ENCODE peak calls at places on chromosomes 3 and 15, in four cellular contexts. One of them, this sample, is unnamed.

GRCh38 chr3:159796744-159797143 is 191.9 kb upstream of the IL12A start:
- DNase-seq in GM23248: peak; percentile 96
- DNase-seq in cardiac muscle cell: no peak
- DNase-seq in body of pancreas: no peak
- DNase-seq in this sample: no peak

GRCh38 chr3:17339233-17339632 is 403.2 kb downstream of the TBC1D5 start:
- DNase-seq in GM23248: no peak
- DNase-seq in cardiac muscle cell: no peak
- DNase-seq in body of pancreas: no peak
- DNase-seq in this sample: no peak

GRCh38 chr15:88649286-88649733 is 10.5 kb downstream of the ISG20 start:
- DNase-seq in cardiac muscle cell: no peak
- DNase-seq in GM23248: peak; percentile 82
- DNase-seq in body of pancreas: no peak
- DNase-seq in this sample: peak; percentile 57

GRCh38 chr3:10289077-10289476 is 3.7 kb downstream of the GHRL start:
- DNase-seq in cardiac muscle cell: no peak
- DNase-seq in GM23248: no peak
- DNase-seq in body of pancreas: no peak
- DNase-seq in this sample: no peak

GRCh38 chr3:187987162-187987561 is 166.8 kb upstream of the LPP start:
- DNase-seq in body of pancreas: no peak
- DNase-seq in cardiac muscle cell: no peak
- DNase-seq in GM23248: no peak
- DNase-seq in this sample: no peak

GRCh38 chr15:86685263-86685662 is 605.6 kb downstream of the AGBL1 start:
- DNase-seq in body of pancreas: no peak
- DNase-seq in GM23248: no peak
- DNase-seq in cardiac muscle cell: no peak
- DNase-seq in this sample: no peak

GRCh38 chr15:71083349-71083748 is 31.9 kb upstream of the THSD4 start:
- DNase-seq in body of pancreas: no peak
- DNase-seq in GM23248: peak; percentile 91
- DNase-seq in cardiac muscle cell: no peak
- DNase-seq in this sample: no peak

GRCh38 chr15:98554272-98555172 is 93.8 kb upstream of the IGF1R start:
- DNase-seq in cardiac muscle cell: peak; percentile 17
- DNase-seq in GM23248: no peak
- DNase-seq in body of pancreas: peak; percentile 59
- DNase-seq in this sample: no peak

GRCh38 chr3:7547826-7548225 is 686.9 kb downstream of the GRM7 start:
- DNase-seq in body of pancreas: no peak
- DNase-seq in cardiac muscle cell: no peak
- DNase-seq in GM23248: no peak
- DNase-seq in this sample: no peak

GRCh38 chr15:78739996-78740903 is 71.0 kb downstream of the ADAMTS7 start:
- DNase-seq in GM23248: peak; percentile 74
- DNase-seq in body of pancreas: peak; percentile 72
- DNase-seq in cardiac muscle cell: peak; percentile 86
- DNase-seq in this sample: peak; percentile 21

GRCh38 chr3:38163117-38163870 is 2.0 kb upstream of the OXSR1 start:
- DNase-seq in cardiac muscle cell: no peak
- DNase-seq in GM23248: peak; percentile 33
- DNase-seq in body of pancreas: no peak
- DNase-seq in this sample: no peak

GRCh38 chr3:150763841-150764483 is 993 bp upstream of the SIAH2 start:
- DNase-seq in cardiac muscle cell: peak; percentile 69
- DNase-seq in GM23248: peak; percentile 87
- DNase-seq in body of pancreas: peak; percentile 73
- DNase-seq in this sample: no peak

GRCh38 chr15:88628018-88628673 is 7.0 kb downstream of the AEN start:
- DNase-seq in GM23248: no peak
- DNase-seq in cardiac muscle cell: no peak
- DNase-seq in body of pancreas: no peak
- DNase-seq in this sample: no peak

GRCh38 chr3:186942168-186942567 is 11.8 kb downstream of the ST6GAL1 start:
- DNase-seq in body of pancreas: no peak
- DNase-seq in GM23248: no peak
- DNase-seq in cardiac muscle cell: no peak
- DNase-seq in this sample: no peak

DNA sequence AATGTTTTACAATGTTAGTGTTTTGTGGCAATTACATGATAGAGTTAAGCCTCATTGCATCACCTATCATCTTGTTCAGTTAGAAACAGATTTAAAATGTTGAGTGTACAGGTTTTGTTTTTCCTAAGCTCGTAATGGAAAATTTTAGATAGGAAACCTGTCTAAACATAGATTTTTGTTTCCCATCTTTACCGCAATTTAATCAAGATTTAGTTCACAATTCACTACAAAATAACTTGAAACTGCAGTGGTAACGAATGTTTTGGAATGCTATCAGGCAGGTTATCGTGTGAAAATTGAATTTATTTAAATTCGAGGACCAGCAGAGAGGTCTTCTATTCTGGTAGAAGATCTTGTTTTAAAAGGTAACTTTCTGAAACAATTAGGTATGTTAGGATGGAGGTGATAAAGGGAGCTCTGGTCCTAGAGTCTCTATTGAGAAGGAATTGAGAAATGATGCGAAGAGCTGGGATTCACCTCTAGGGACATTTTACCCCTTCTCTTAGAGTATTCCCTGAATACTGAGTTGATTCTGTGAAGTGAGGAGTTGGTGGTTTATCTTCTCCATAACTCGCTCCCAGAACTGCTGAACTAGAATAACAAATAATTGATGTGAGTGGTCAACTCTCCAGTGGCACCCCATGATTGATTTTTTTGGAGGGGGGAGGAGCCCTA is 1.4 kb downstream of the DOCK3 start:
- DNase-seq in GM23248: no peak
- DNase-seq in cardiac muscle cell: no peak
- DNase-seq in body of pancreas: no peak
- DNase-seq in this sample: no peak
- H3K4me3 ChIP-seq in GM23248: no peak overlapping the region
- H3K4me3 ChIP-seq in cardiac muscle cell: no peak overlapping the region
- H3K4me3 ChIP-seq in body of pancreas: no peak overlapping the region
- H3K4me3 ChIP-seq in this sample: no peak overlapping the region

GRCh38 chr15:77632760-77633133 is at the start of gene LINGO1:
- DNase-seq in body of pancreas: peak; percentile 35
- DNase-seq in GM23248: peak; percentile 50
- DNase-seq in cardiac muscle cell: peak; percentile 71
- DNase-seq in this sample: no peak
- H3K27me3 ChIP-seq in body of pancreas: peaks cover 6% of the 10 kb centered on the region
- H3K27me3 ChIP-seq in GM23248: peaks cover 46% of the 10 kb centered on the region
- H3K27me3 ChIP-seq in cardiac muscle cell: peaks cover 5% of the 10 kb centered on the region
- H3K27me3 ChIP-seq in this sample: no peaks in the 10 kb centered on the region

DNA sequence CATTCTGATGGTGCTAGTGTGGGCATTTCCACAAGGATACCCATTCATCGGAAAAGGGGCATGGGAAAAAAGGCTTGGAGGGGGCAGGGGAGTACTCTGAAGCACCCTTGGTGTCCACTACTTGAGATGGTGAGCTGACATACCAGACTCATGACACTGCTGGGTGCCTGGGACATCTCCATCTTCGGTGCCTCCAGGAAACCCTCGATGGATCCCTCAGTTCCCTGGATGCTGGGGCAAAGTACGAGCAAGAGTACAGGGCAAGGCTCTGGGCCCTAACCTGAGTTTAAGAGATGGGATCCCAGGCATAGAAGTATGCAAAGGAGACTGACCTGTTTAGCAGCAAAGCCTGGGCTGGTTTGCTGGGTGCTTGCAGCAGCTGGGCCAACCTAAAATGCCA is 5.2 kb upstream of the IP6K1 start:
- DNase-seq in cardiac muscle cell: no peak
- DNase-seq in body of pancreas: no peak
- DNase-seq in GM23248: no peak
- DNase-seq in this sample: no peak
- H3K4me1 ChIP-seq in cardiac muscle cell: peaks cover 5% of the 10 kb centered on the region
- H3K4me1 ChIP-seq in body of pancreas: peaks cover 8% of the 10 kb centered on the region
- H3K4me1 ChIP-seq in GM23248: peaks cover 6% of the 10 kb centered on the region
- H3K4me1 ChIP-seq in this sample: no peaks in the 10 kb centered on the region

GRCh38 chr15:39580117-39580629 is 706 bp upstream of the THBS1 start:
- DNase-seq in body of pancreas: peak; percentile 92
- DNase-seq in GM23248: peak; percentile 96
- DNase-seq in cardiac muscle cell: peak; percentile 94
- DNase-seq in this sample: peak; percentile 91

GRCh38 chr15:39580630-39581500 is at the start of gene THBS1:
- DNase-seq in cardiac muscle cell: peak; percentile 92
- DNase-seq in body of pancreas: peak; percentile 70
- DNase-seq in GM23248: peak; percentile 97
- DNase-seq in this sample: no peak

GRCh38 chr15:39582286-39582976 is 1.6 kb downstream of the THBS1 start:
- DNase-seq in body of pancreas: no peak
- DNase-seq in GM23248: peak; percentile 91
- DNase-seq in cardiac muscle cell: no peak
- DNase-seq in this sample: no peak

GRCh38 chr15:39582977-39583585 is 2.2 kb downstream of the THBS1 start:
- DNase-seq in body of pancreas: no peak
- DNase-seq in cardiac muscle cell: no peak
- DNase-seq in GM23248: no peak
- DNase-seq in this sample: no peak

GRCh38 chr15:39581501-39582285 is 814 bp downstream of the THBS1 start:
- DNase-seq in cardiac muscle cell: peak; percentile 69
- DNase-seq in body of pancreas: peak; percentile 72
- DNase-seq in GM23248: peak; percentile 86
- DNase-seq in this sample: no peak
- H3K4me3 ChIP-seq in cardiac muscle cell: peak overlapping the region; percentile 40
- H3K4me3 ChIP-seq in body of pancreas: no peak overlapping the region
- H3K4me3 ChIP-seq in GM23248: peak overlapping the region; percentile 74
- H3K4me3 ChIP-seq in this sample: no peak overlapping the region

DNA sequence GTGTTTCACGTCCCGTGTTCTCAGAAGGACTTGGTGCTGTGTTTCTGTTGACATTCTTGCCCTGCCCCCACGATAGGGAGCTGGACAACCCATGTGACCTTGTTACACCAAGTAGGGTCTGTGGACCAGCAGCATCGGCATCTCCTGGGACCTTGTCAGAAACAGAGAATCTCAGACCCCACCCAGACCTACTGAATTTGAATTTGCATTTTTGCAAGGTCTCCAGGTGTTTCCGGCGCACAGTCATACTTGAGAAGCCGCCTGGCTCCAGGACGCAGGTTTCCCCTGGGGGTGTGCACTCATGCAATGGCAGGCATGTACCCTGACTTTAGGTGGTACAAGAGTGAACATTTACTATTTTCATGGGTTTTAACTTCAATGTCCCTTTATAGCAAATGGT is 117.9 kb downstream of the TLE3 start:
- DNase-seq in GM23248: no peak
- DNase-seq in body of pancreas: no peak
- DNase-seq in cardiac muscle cell: no peak
- DNase-seq in this sample: no peak
- H3K27me3 ChIP-seq in GM23248: peaks cover 41% of the 10 kb centered on the region
- H3K27me3 ChIP-seq in body of pancreas: no peaks in the 10 kb centered on the region
- H3K27me3 ChIP-seq in cardiac muscle cell: peaks cover 28% of the 10 kb centered on the region
- H3K27me3 ChIP-seq in this sample: no peaks in the 10 kb centered on the region

DNA sequence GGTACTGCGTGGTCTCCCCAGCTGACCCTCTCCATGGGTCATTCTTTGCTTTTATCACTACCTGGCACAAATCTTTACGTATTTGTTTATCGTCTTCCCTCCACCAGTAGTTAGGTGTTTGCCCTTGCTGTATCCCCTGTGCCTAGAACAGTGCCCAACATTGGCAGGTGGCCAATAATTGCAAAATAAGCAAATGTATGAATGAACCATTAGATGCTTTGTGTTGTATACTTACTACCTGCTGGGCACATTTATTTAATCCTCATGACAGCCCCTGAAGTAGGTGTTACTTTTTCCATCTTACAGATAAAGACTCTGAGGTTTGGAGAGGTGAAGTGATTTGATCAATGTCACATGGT is 1.9 kb upstream of the TWF2 start:
- DNase-seq in body of pancreas: no peak
- DNase-seq in cardiac muscle cell: no peak
- DNase-seq in GM23248: no peak
- DNase-seq in this sample: no peak
- H3K4me1 ChIP-seq in body of pancreas: peaks cover 45% of the 10 kb centered on the region
- H3K4me1 ChIP-seq in cardiac muscle cell: peaks cover 14% of the 10 kb centered on the region
- H3K4me1 ChIP-seq in GM23248: peaks cover 47% of the 10 kb centered on the region
- H3K4me1 ChIP-seq in this sample: peaks cover 63% of the 10 kb centered on the region

DNA sequence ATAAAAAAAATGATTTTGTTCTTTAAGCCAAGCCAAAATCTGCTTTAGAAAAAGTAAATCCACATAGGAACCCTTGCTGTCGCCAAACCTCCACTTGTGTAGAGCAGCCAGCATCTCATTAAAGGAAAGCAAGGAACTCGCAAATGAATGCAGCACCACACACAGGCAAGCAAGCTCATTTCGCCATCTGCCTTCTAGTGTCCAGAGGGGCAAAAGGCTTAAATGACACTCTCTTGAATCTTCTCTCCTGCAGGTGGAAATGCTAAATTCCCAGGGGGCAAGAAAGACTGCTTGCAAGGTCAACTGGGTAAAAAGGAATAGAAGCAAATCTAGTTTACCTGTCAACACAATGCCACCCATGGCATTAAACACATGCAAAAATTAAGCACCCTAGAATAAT is 2.4 kb downstream of the MB21D2 start:
- DNase-seq in body of pancreas: no peak
- DNase-seq in GM23248: peak; percentile 61
- DNase-seq in cardiac muscle cell: peak; percentile 41
- DNase-seq in this sample: no peak
- H3K4me3 ChIP-seq in body of pancreas: no peak overlapping the region
- H3K4me3 ChIP-seq in GM23248: peak overlapping the region; percentile 96
- H3K4me3 ChIP-seq in cardiac muscle cell: no peak overlapping the region
- H3K4me3 ChIP-seq in this sample: no peak overlapping the region

GRCh38 chr3:48002787-48003186 is 13.4 kb downstream of the MAP4 start:
- DNase-seq in body of pancreas: no peak
- DNase-seq in GM23248: no peak
- DNase-seq in cardiac muscle cell: no peak
- DNase-seq in this sample: no peak
- H3K27me3 ChIP-seq in body of pancreas: no peaks in the 10 kb centered on the region
- H3K27me3 ChIP-seq in GM23248: no peaks in the 10 kb centered on the region
- H3K27me3 ChIP-seq in cardiac muscle cell: no peaks in the 10 kb centered on the region
- H3K27me3 ChIP-seq in this sample: no peaks in the 10 kb centered on the region

GRCh38 chr3:123817413-123817812 is 66.7 kb downstream of the MYLK start:
- DNase-seq in GM23248: peak; percentile 66
- DNase-seq in body of pancreas: no peak
- DNase-seq in cardiac muscle cell: no peak
- DNase-seq in this sample: no peak
- H3K4me1 ChIP-seq in GM23248: peaks cover 64% of the 10 kb centered on the region
- H3K4me1 ChIP-seq in body of pancreas: no peaks in the 10 kb centered on the region
- H3K4me1 ChIP-seq in cardiac muscle cell: no peaks in the 10 kb centered on the region
- H3K4me1 ChIP-seq in this sample: no peaks in the 10 kb centered on the region

DNA sequence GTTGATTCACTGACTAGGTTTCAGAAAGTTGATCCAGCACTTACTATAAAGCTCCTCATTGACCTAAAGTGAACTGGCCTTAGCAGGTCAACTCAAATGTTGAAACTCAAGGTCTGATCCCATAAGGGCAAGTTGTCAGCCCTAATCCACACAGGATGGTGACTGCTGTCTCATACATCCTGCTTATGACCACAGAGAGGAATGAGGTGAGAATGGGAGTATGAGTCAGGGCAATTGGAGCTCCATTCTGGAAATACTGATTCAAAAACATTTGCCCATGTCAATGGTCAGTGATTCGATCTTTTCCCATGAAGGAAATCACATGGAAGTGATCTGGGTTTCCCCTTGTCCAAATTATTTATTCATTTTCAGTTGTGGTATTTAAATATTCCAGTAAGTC is 78.7 kb downstream of the ZNF385D start:
- DNase-seq in GM23248: peak; percentile 96
- DNase-seq in body of pancreas: no peak
- DNase-seq in cardiac muscle cell: no peak
- DNase-seq in this sample: no peak
- H3K4me3 ChIP-seq in GM23248: peak overlapping the region; percentile 34
- H3K4me3 ChIP-seq in body of pancreas: no peak overlapping the region
- H3K4me3 ChIP-seq in cardiac muscle cell: no peak overlapping the region
- H3K4me3 ChIP-seq in this sample: no peak overlapping the region